ENCODE peak calls at places on chromosomes 2 and 18, in four cellular contexts. One of them, this sample, is unnamed.

GRCh38 chr2:232342635-232343565 is 35.7 kb upstream of the ALPP start:
- DNase-seq in D341Med: no peak
- DNase-seq in GM20000: no peak
- DNase-seq in stimulated activated CD4-positive, alpha-beta T cell treated with anti-CD3 and anti-CD28 coated beads, Interleukin-15, amount 100 ng/mL, for 48 hours: no peak
- DNase-seq in this sample: no peak

GRCh38 chr2:74571058-74571457 is 16.5 kb downstream of the DOK1 start:
- DNase-seq in stimulated activated CD4-positive, alpha-beta T cell treated with anti-CD3 and anti-CD28 coated beads, Interleukin-15, amount 100 ng/mL, for 48 hours: no peak
- DNase-seq in GM20000: peak
- DNase-seq in D341Med: no peak
- DNase-seq in this sample: no peak

GRCh38 chr2:96651793-96652192 is 9.2 kb downstream of the FER1L5 start:
- DNase-seq in GM20000: no peak
- DNase-seq in stimulated activated CD4-positive, alpha-beta T cell treated with anti-CD3 and anti-CD28 coated beads, Interleukin-15, amount 100 ng/mL, for 48 hours: no peak
- DNase-seq in D341Med: no peak
- DNase-seq in this sample: no peak

GRCh38 chr18:41395695-41396094 is 559.3 kb upstream of the PIK3C3 start:
- DNase-seq in D341Med: no peak
- DNase-seq in stimulated activated CD4-positive, alpha-beta T cell treated with anti-CD3 and anti-CD28 coated beads, Interleukin-15, amount 100 ng/mL, for 48 hours: no peak
- DNase-seq in GM20000: no peak
- DNase-seq in this sample: no peak

GRCh38 chr18:21306368-21306767 is 64.3 kb downstream of the GREB1L start:
- DNase-seq in D341Med: no peak
- DNase-seq in stimulated activated CD4-positive, alpha-beta T cell treated with anti-CD3 and anti-CD28 coated beads, Interleukin-15, amount 100 ng/mL, for 48 hours: no peak
- DNase-seq in GM20000: no peak
- DNase-seq in this sample: no peak

GRCh38 chr18:76369791-76370555 is 125.1 kb downstream of the ZNF516 start:
- DNase-seq in GM20000: no peak
- DNase-seq in D341Med: no peak
- DNase-seq in stimulated activated CD4-positive, alpha-beta T cell treated with anti-CD3 and anti-CD28 coated beads, Interleukin-15, amount 100 ng/mL, for 48 hours: no peak
- DNase-seq in this sample: no peak

GRCh38 chr2:30679416-30680088 is 127.7 kb downstream of the CAPN13 start:
- DNase-seq in stimulated activated CD4-positive, alpha-beta T cell treated with anti-CD3 and anti-CD28 coated beads, Interleukin-15, amount 100 ng/mL, for 48 hours: no peak
- DNase-seq in GM20000: no peak
- DNase-seq in D341Med: no peak
- DNase-seq in this sample: no peak

GRCh38 chr2:197993830-197994229 is 189.4 kb downstream of the PLCL1 start:
- DNase-seq in D341Med: no peak
- DNase-seq in stimulated activated CD4-positive, alpha-beta T cell treated with anti-CD3 and anti-CD28 coated beads, Interleukin-15, amount 100 ng/mL, for 48 hours: no peak
- DNase-seq in GM20000: no peak
- DNase-seq in this sample: no peak

GRCh38 chr2:203908344-203909185 is 28.0 kb upstream of the ICOS start:
- DNase-seq in stimulated activated CD4-positive, alpha-beta T cell treated with anti-CD3 and anti-CD28 coated beads, Interleukin-15, amount 100 ng/mL, for 48 hours: no peak
- DNase-seq in D341Med: no peak
- DNase-seq in GM20000: no peak
- DNase-seq in this sample: no peak

GRCh38 chr18:48605408-48605845 is 66.6 kb downstream of the CTIF start:
- DNase-seq in GM20000: peak
- DNase-seq in stimulated activated CD4-positive, alpha-beta T cell treated with anti-CD3 and anti-CD28 coated beads, Interleukin-15, amount 100 ng/mL, for 48 hours: no peak
- DNase-seq in D341Med: peak
- DNase-seq in this sample: no peak

GRCh38 chr2:38201784-38202183 is 125.8 kb upstream of the CYP1B1 start:
- DNase-seq in D341Med: no peak
- DNase-seq in GM20000: no peak
- DNase-seq in stimulated activated CD4-positive, alpha-beta T cell treated with anti-CD3 and anti-CD28 coated beads, Interleukin-15, amount 100 ng/mL, for 48 hours: no peak
- DNase-seq in this sample: no peak

GRCh38 chr18:58103339-58103930 is 59.4 kb downstream of the NEDD4L start:
- DNase-seq in GM20000: no peak
- DNase-seq in stimulated activated CD4-positive, alpha-beta T cell treated with anti-CD3 and anti-CD28 coated beads, Interleukin-15, amount 100 ng/mL, for 48 hours: no peak
- DNase-seq in D341Med: no peak
- DNase-seq in this sample: no peak

GRCh38 chr2:63853527-63854310 is 12.0 kb downstream of the UGP2 start:
- DNase-seq in GM20000: no peak
- DNase-seq in stimulated activated CD4-positive, alpha-beta T cell treated with anti-CD3 and anti-CD28 coated beads, Interleukin-15, amount 100 ng/mL, for 48 hours: no peak
- DNase-seq in D341Med: no peak
- DNase-seq in this sample: no peak

GRCh38 chr2:128441341-128442052 is 122.8 kb upstream of the HS6ST1 start:
- DNase-seq in stimulated activated CD4-positive, alpha-beta T cell treated with anti-CD3 and anti-CD28 coated beads, Interleukin-15, amount 100 ng/mL, for 48 hours: no peak
- DNase-seq in GM20000: no peak
- DNase-seq in D341Med: peak
- DNase-seq in this sample: no peak

GRCh38 chr18:55119434-55119833 is 160.2 kb upstream of the CCDC68 start:
- DNase-seq in GM20000: no peak
- DNase-seq in stimulated activated CD4-positive, alpha-beta T cell treated with anti-CD3 and anti-CD28 coated beads, Interleukin-15, amount 100 ng/mL, for 48 hours: no peak
- DNase-seq in D341Med: no peak
- DNase-seq in this sample: no peak

GRCh38 chr2:11532434-11533055 is 1.3 kb upstream of the GREB1 start:
- DNase-seq in GM20000: no peak
- DNase-seq in D341Med: no peak
- DNase-seq in stimulated activated CD4-positive, alpha-beta T cell treated with anti-CD3 and anti-CD28 coated beads, Interleukin-15, amount 100 ng/mL, for 48 hours: no peak
- DNase-seq in this sample: no peak

GRCh38 chr2:167335627-167336026 is 447.3 kb downstream of the XIRP2 start:
- DNase-seq in stimulated activated CD4-positive, alpha-beta T cell treated with anti-CD3 and anti-CD28 coated beads, Interleukin-15, amount 100 ng/mL, for 48 hours: no peak
- DNase-seq in D341Med: no peak
- DNase-seq in GM20000: no peak
- DNase-seq in this sample: no peak

GRCh38 chr2:69616755-69617154 is 26.8 kb downstream of the AAK1 start:
- DNase-seq in D341Med: no peak
- DNase-seq in stimulated activated CD4-positive, alpha-beta T cell treated with anti-CD3 and anti-CD28 coated beads, Interleukin-15, amount 100 ng/mL, for 48 hours: peak
- DNase-seq in GM20000: peak
- DNase-seq in this sample: no peak

GRCh38 chr18:46013484-46014189 is 46.5 kb upstream of the EPG5 start:
- DNase-seq in stimulated activated CD4-positive, alpha-beta T cell treated with anti-CD3 and anti-CD28 coated beads, Interleukin-15, amount 100 ng/mL, for 48 hours: no peak
- DNase-seq in D341Med: no peak
- DNase-seq in GM20000: peak
- DNase-seq in this sample: no peak

GRCh38 chr2:238554468-238555184 is 127.9 kb downstream of the ASB1 start:
- DNase-seq in D341Med: no peak
- DNase-seq in GM20000: no peak
- DNase-seq in stimulated activated CD4-positive, alpha-beta T cell treated with anti-CD3 and anti-CD28 coated beads, Interleukin-15, amount 100 ng/mL, for 48 hours: no peak
- DNase-seq in this sample: no peak

GRCh38 chr2:85761946-85762345 is 8.2 kb downstream of the ATOH8 start:
- DNase-seq in D341Med: no peak
- DNase-seq in GM20000: no peak
- DNase-seq in stimulated activated CD4-positive, alpha-beta T cell treated with anti-CD3 and anti-CD28 coated beads, Interleukin-15, amount 100 ng/mL, for 48 hours: no peak
- DNase-seq in this sample: no peak